ENCODE peak calls at places on chromosomes 6 and 20, in four cellular contexts. X is CD4-positive, alpha-beta memory T cell; U is right cardiac atrium; K is CD8-positive, alpha-beta T cell. W is an unnamed sample.

GRCh38 chr6:158330016-158330415 is 17.8 kb downstream of the TULP4 start:
- DNase-seq in X (no peak), U (no peak), K (no peak), W (no peak)

GRCh38 chr20:40612247-40612646 is 76.8 kb downstream of the MAFB start:
- DNase-seq in X (no peak), U (no peak), K (no peak), W (no peak)

GRCh38 chr6:100167585-100167984 is 173.6 kb upstream of the MCHR2 start:
- DNase-seq in X (no peak), U (no peak), K (no peak), W (no peak)

GRCh38 chr6:31576897-31577341 is 1.6 kb downstream of the TNF start:
- DNase-seq in X (peak; percentile 56), U (no peak), K (no peak), W (no peak)

GRCh38 chr6:70241991-70242420 is 60.9 kb downstream of the COL9A1 start:
- DNase-seq in X (no peak), U (no peak), K (no peak), W (no peak)

GRCh38 chr6:168139121-168139520 is 60.1 kb upstream of the FRMD1 start:
- DNase-seq in X (no peak), U (no peak), K (no peak), W (no peak)

GRCh38 chr6:108597601-108598315 is 37.0 kb downstream of the FOXO3 start:
- DNase-seq in X (no peak), U (no peak), K (no peak), W (no peak)

GRCh38 chr20:25272223-25273000 is 24.5 kb downstream of the PYGB start:
- DNase-seq in X (no peak), U (no peak), K (no peak), W (no peak)

GRCh38 chr6:12311106-12311505 is 20.9 kb downstream of the EDN1 start:
- DNase-seq in X (no peak), U (no peak), K (no peak), W (no peak)

GRCh38 chr20:44594730-44595129 is 12.4 kb downstream of the PKIG start:
- DNase-seq in X (no peak), U (peak; percentile 46), K (no peak), W (no peak)

GRCh38 chr20:42432931-42433330 is 756.8 kb downstream of the PTPRT start:
- DNase-seq in X (no peak), U (peak; percentile 64), K (no peak), W (no peak)

GRCh38 chr6:74369556-74369993 is 673.6 kb downstream of the CD109 start:
- DNase-seq in X (no peak), U (no peak), K (no peak), W (no peak)

GRCh38 chr20:59778615-59779200 is 154.7 kb downstream of the SYCP2 start:
- DNase-seq in X (no peak), U (no peak), K (no peak), W (no peak)

GRCh38 chr6:156795825-156796224 is 18.6 kb downstream of the ARID1B start:
- DNase-seq in X (no peak), U (peak; percentile 65), K (no peak), W (no peak)

GRCh38 chr20:63056236-63057132 is 49.7 kb upstream of the BHLHE23 start:
- DNase-seq in X (peak; percentile 34), U (peak; percentile 63), K (peak; percentile 60), W (peak; percentile 40)

GRCh38 chr6:133992992-133993682 is 40.1 kb downstream of the TBPL1 start:
- DNase-seq in X (no peak), U (peak; percentile 38), K (no peak), W (no peak)

GRCh38 chr6:115945806-115946205 is 114.9 kb downstream of the FRK start:
- DNase-seq in X (no peak), U (no peak), K (no peak), W (no peak)

GRCh38 chr20:4550740-4551139 is 171.0 kb upstream of the PRND start:
- DNase-seq in X (no peak), U (no peak), K (no peak), W (no peak)

GRCh38 chr6:14601490-14601889 is 483.9 kb downstream of the CD83 start:
- DNase-seq in X (no peak), U (no peak), K (no peak), W (no peak)

GRCh38 chr20:8246701-8247100 is 114.6 kb downstream of the PLCB1 start:
- DNase-seq in X (no peak), U (no peak), K (no peak), W (no peak)

GRCh38 chr6:109693128-109693527 is 2.0 kb downstream of the FIG4 start:
- DNase-seq in X (no peak), U (no peak), K (no peak), W (no peak)

GRCh38 chr6:149991838-149992237 is 28.1 kb downstream of the ULBP1 start:
- DNase-seq in X (no peak), U (no peak), K (no peak), W (no peak)

GRCh38 chr6:149987602-149988107 is 23.9 kb downstream of the ULBP1 start:
- DNase-seq in X (no peak), U (no peak), K (no peak), W (no peak)

GRCh38 chr6:149990109-149990671 is 26.4 kb downstream of the ULBP1 start:
- DNase-seq in X (no peak), U (no peak), K (peak; percentile 49), W (no peak)

GRCh38 chr6:149988550-149989336 is 25.0 kb downstream of the ULBP1 start:
- DNase-seq in X (no peak), U (no peak), K (peak; percentile 48), W (no peak)

DNA sequence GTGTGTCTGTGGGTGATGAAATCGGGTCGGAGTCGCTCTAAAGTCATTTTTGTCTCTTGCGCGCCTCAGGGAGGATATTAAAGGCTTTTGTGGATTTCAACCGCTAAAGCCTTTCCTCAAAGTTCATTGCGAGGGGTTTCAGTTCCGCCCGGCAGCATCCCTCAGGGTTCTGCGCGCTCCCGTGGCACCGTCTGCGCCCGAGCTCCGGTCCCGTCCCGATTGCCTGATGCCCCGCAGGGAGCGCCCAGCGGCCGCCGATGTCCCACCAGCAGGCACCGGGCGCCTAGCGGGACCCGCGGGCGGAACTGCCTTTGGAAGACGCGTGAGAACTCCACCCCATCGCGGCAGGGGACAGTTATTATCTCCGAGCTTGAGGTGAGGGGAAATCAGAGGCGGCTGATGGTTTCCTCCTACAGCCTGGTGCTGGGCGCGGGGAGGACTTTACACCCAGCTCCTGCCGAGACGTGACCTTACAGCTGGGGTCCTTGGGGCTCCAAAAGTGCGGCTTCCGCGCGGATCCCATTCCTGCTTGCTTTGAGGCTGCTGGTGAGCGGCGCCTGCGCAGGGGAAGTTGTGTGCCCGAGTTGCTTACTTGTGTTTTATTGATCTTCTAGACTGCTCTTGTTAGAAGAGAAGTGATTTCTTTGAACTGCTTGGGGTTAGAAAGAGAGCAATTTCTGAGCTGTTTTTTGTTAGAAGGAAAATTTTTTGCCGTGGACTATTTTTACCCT is 27.1 kb downstream of the ULBP1 start:
- DNase-seq in X (peak; percentile 42), U (peak; percentile 43), K (peak; percentile 54), W (no peak)
- H3K4me3 ChIP-seq in X (peak overlapping the region; percentile 40), U (peak overlapping the region; percentile 23), K (peak overlapping the region; percentile 57), W (peak overlapping the region; percentile 53)

DNA sequence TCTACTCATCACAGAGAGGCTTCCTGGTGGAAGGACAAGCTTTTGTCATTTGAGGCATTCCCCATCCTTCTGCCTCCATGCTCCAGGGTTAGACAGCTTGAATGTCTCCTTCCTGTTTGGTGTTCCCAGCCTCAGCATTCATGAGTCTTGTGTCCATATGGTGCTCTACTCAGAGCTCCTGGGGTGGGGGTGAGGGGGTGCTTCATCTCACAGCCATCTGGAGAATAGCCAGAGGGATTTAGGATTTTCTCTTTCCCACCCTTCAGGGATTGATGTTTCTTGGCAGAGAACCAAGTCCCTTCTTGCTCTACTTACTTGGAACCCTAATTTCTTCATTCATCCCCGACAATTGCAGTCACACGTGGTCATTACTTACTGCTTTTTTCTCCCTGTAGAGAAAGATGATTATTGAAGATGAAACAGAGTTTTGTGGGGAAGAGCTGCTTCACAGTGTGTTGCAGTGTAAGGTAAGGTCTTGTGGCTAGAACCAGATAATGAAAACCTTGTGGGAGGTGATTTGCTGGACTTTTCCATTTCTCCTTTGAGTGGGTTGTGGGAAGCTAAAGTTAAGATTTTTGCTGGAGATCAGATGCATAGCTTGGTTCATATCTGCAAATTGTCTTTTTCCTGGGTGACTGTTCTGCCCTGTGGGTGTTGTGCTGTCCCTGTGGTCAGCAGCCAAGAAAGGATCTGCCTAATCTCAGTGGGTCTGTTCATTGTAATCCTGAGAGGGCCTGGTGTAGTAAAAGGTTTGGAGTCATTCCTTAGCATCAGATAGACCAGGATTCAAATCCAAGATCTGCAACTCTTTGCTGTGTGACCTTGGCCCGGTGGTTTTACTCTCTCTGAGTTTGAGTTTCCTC is 18.6 kb downstream of the CMTR1 start:
- DNase-seq in X (no peak), U (no peak), K (no peak), W (no peak)
- H3K4me1 ChIP-seq in X (no peaks in the 10 kb centered on the region), U (peaks cover 4% of the 10 kb centered on the region), K (no peaks in the 10 kb centered on the region), W (no peaks in the 10 kb centered on the region)

GRCh38 chr20:46689754-46690085 is 476 bp upstream of the TP53RK start:
- DNase-seq in X (no peak), U (no peak), K (no peak), W (no peak)
- H3K4me3 ChIP-seq in X (peak overlapping the region; percentile 92), U (peak overlapping the region; percentile 90), K (peak overlapping the region; percentile 96), W (peak overlapping the region; percentile 84)

DNA sequence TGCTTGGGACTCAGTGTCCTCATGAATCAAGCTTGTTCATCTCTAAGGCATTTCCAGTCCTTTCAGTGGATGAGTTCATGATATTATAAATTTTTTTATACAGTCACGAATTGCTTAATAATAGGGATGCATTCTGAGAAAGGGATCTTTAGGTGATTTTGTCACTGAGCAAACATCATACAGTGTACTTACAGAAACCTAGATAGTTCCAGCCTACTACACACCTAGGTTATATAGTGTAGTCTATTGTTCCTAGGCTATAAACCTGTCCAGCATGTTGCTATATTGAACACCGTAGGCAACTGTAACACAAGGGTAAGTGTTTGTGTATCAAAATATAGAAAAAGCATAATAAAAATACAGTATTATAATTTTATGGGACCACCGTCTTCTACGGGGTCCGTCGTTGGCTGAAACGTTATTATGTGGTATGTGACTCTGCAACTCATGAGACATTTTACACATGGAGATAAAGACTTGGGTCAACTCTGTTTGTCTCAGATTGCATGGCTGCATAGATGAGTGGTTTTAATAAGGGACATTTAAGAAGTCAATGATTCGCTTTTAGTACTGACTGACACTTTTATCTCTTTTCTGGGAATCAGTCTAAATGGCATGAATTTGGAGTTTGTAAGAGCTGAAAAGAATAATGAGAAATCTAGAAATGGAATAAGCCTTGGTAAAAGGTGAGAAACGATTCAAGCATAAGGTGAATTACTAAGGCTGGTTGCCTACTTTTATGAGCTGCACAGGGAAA is 33.2 kb downstream of the CLIC5 start:
- DNase-seq in X (no peak), U (no peak), K (no peak), W (no peak)
- H3K4me1 ChIP-seq in X (no peaks in the 10 kb centered on the region), U (peaks cover 4% of the 10 kb centered on the region), K (no peaks in the 10 kb centered on the region), W (no peaks in the 10 kb centered on the region)

GRCh38 chr20:36687850-36688249 is 41.9 kb upstream of the SLA2 start:
- DNase-seq in X (no peak), U (no peak), K (no peak), W (no peak)

GRCh38 chr20:36688630-36689029 is 42.6 kb upstream of the SLA2 start:
- DNase-seq in X (no peak), U (no peak), K (no peak), W (no peak)

GRCh38 chr20:36684747-36685146 is 38.8 kb upstream of the SLA2 start:
- DNase-seq in X (no peak), U (no peak), K (no peak), W (peak; percentile 6)

GRCh38 chr20:36686944-36687343 is 40.9 kb upstream of the SLA2 start:
- DNase-seq in X (no peak), U (no peak), K (no peak), W (no peak)

GRCh38 chr20:36686504-36686903 is 40.5 kb upstream of the SLA2 start:
- DNase-seq in X (no peak), U (no peak), K (no peak), W (no peak)
- H3K4me3 ChIP-seq in X (no peak overlapping the region), U (no peak overlapping the region), K (no peak overlapping the region), W (no peak overlapping the region)